ENCODE peak calls at places on chromosomes 6 and 20, in four cellular contexts. V, F, Z and B are unnamed samples. For H3K4me1, the result is how much of the 10 kb centered on the place peaks cover.

GRCh38 chr6:169689247-169689646 is 12.6 kb downstream of the WDR27 start:
- DNase-seq in V (peak), F (no peak), Z (no peak), B (no peak)

GRCh38 chr6:166618866-166619761 is 7.9 kb downstream of the RPS6KA2 start:
- DNase-seq in V (peak), F (no peak), Z (no peak), B (peak)

GRCh38 chr6:13349811-13350506 is 21.6 kb upstream of the TBC1D7 start:
- DNase-seq in V (no peak), F (no peak), Z (no peak), B (no peak)

GRCh38 chr6:2110504-2110903 is 134.9 kb downstream of the GMDS start:
- DNase-seq in V (no peak), F (no peak), Z (no peak), B (peak)

GRCh38 chr6:56096946-56097345 is 150.4 kb downstream of the COL21A1 start:
- DNase-seq in V (no peak), F (no peak), Z (no peak), B (no peak)

GRCh38 chr6:16681260-16681873 is 79.9 kb downstream of the ATXN1 start:
- DNase-seq in V (peak), F (no peak), Z (peak), B (peak)

GRCh38 chr6:90090866-90091265 is 196.6 kb downstream of the GJA10 start:
- DNase-seq in V (no peak), F (no peak), Z (no peak), B (no peak)

GRCh38 chr20:15475483-15475882 is 1097.8 kb downstream of the KIF16B start:
- DNase-seq in V (no peak), F (no peak), Z (peak), B (no peak)

GRCh38 chr6:139533166-139533565 is 158.7 kb upstream of the CITED2 start:
- DNase-seq in V (no peak), F (no peak), Z (no peak), B (peak)

GRCh38 chr6:38268342-38268741 is 371.4 kb downstream of the BTBD9 start:
- DNase-seq in V (no peak), F (no peak), Z (no peak), B (no peak)

GRCh38 chr6:42790549-42791181 is 8.8 kb downstream of the BICRAL start:
- DNase-seq in V (no peak), F (no peak), Z (peak), B (no peak)
- H3K4me3 ChIP-seq in V (no peak), F (no peak), Z (no peak), B (no peak)

DNA sequence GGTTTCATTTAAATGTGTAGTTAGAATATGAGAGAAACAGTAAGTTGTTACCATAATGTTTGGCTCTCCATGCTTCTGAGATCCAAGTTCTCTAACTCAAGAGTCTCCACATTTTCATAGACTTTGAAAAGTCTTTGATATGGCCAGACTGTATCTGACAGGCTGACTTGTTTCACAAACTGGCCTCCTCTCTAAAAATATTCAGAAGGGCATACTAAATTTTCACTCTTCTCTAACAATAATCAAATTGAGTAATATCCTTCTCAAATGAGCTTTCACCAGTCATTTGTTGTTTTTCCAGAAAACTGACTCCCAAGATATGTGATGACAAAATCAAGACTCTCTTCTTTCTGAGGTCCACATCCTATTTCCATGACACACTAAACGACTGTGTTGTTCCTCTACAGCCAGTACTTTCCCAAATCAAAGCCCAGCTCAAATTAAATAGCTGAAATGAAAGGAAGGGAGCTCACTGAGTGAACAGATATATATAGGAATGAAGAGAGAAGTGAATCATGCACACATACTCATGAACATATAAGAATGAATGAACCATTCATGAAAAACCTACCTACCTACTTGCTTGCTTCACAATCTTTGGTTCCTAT is 15.1 kb downstream of the HIVEP2 start:
- DNase-seq in V (peak), F (no peak), Z (no peak), B (peak)
- H3K4me1 ChIP-seq in V (half or more), F (under half), Z (under half), B (half or more)

GRCh38 chr6:52545844-52546119 is 31.1 kb downstream of the TRAM2 start:
- DNase-seq in V (no peak), F (no peak), Z (no peak), B (no peak)

GRCh38 chr6:52543729-52544324 is 33.0 kb downstream of the TRAM2 start:
- DNase-seq in V (peak), F (no peak), Z (no peak), B (peak)

GRCh38 chr6:52543262-52543661 is 33.6 kb downstream of the TRAM2 start:
- DNase-seq in V (peak), F (no peak), Z (no peak), B (no peak)

GRCh38 chr6:52545050-52545843 is 31.6 kb downstream of the TRAM2 start:
- DNase-seq in V (no peak), F (no peak), Z (no peak), B (no peak)

GRCh38 chr6:52544325-52545022 is 32.4 kb downstream of the TRAM2 start:
- DNase-seq in V (peak), F (no peak), Z (no peak), B (no peak)
- H3K4me3 ChIP-seq in V (peak), F (no peak), Z (no peak), B (peak)

GRCh38 chr6:136790411-136791295 is 1.6 kb downstream of the MAP3K5 start:
- DNase-seq in V (no peak), F (no peak), Z (no peak), B (peak)
- H3K4me1 ChIP-seq in V (under half), F (under half), Z (under half), B (under half)

GRCh38 chr20:11090751-11091150 is 417.0 kb upstream of the JAG1 start:
- DNase-seq in V (no peak), F (no peak), Z (no peak), B (no peak)
- H3K4me3 ChIP-seq in V (no peak), F (no peak), Z (no peak), B (no peak)

GRCh38 chr6:15431762-15432495 is 186.1 kb downstream of the JARID2 start:
- DNase-seq in V (peak), F (no peak), Z (peak), B (peak)
- H3K4me1 ChIP-seq in V (half or more), F (under half), Z (half or more), B (half or more)

DNA sequence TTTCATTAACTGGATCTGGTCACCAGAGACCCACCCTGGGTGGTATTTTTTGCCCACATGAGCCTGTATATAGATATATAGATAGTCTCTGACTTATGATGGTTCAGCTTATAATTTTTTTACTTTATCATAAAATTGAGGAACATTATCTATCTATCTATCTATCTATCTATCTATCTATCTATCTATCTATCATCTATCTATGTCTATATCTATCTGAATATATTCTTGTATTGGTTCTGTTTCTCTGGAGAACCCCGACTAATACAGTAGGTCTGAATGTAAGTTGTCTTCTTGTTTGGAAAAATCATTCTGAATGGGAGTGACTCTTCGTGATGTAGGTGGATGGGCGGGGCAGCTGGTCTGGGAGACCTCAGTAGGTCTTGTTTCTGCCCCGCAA is 13.3 kb upstream of the CDKN1A start:
- DNase-seq in V (no peak), F (no peak), Z (no peak), B (no peak)
- H3K4me3 ChIP-seq in V (no peak), F (no peak), Z (no peak), B (no peak)

DNA sequence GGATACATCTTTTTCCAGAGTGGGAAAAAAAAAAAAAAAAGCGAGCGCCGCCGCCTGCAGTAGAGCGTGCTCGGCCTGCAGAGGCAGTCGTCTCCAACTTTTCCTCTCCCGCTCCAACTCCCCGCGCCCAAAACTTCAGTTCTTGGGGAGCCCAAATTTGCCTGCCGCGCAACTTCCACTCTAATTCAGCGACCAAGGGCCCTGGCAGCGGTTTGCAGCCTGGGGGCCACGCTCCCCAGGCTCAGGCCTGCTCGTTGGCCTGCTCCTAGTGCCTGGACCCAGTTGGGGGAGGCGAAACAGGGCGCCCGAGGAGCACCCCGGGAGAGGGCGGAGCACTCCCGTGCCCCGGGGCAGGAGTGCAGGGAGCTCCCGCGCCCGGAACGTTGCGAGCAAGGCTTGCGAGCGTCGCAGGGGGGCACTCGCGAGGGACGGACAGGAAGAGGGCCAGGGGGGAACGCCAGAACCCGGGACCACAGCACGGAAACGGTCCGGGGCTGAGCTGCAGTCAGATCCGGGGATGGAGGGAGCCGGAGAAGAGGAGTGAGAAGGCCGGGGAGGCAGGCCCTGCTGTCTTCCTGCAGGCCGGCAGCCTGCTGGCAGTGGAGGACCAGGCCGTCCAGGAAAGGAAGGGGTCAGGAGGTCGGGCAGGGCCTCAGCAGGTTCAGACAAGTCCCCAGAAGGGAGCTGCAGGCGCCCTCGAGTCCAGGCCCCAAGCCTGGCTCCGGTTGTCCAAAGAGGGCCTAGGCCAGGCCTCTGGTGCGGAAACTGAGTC is at the start of gene STX16:
- DNase-seq in V (peak), F (peak), Z (peak), B (peak)
- H3K4me1 ChIP-seq in V (under half), F (under half), Z (under half), B (under half)

GRCh38 chr6:52802806-52803205 is 810 bp downstream of the GSTA1 start:
- DNase-seq in V (no peak), F (no peak), Z (no peak), B (no peak)

GRCh38 chr6:52801188-52801841 is 2.3 kb downstream of the GSTA1 start:
- DNase-seq in V (no peak), F (no peak), Z (no peak), B (no peak)
- H3K4me3 ChIP-seq in V (no peak), F (no peak), Z (no peak), B (no peak)

GRCh38 chr20:31707994-31708744 is 14.5 kb downstream of the BCL2L1 start:
- DNase-seq in V (no peak), F (no peak), Z (no peak), B (no peak)
- H3K4me1 ChIP-seq in V (under half), F (under half), Z (under half), B (half or more)